ENCODE peak calls at places on chromosomes 7 and 10, in eight cellular contexts. One of them, this sample, is unnamed.

GRCh38 chr7:95479992-95480624 is 5.6 kb upstream of the ASB4 start:
- DNase-seq in PC-9: no peak
- DNase-seq in cardiac muscle cell: no peak
- DNase-seq in endodermal cell: no peak
- DNase-seq in NB4: no peak
- DNase-seq in epithelial cell of esophagus: no peak
- DNase-seq in upper lobe of right lung: no peak
- DNase-seq in AG10803: no peak
- DNase-seq in this sample: no peak

GRCh38 chr7:27168265-27168947 is 3.1 kb upstream of the HOXA9 start:
- DNase-seq in PC-9: no peak
- DNase-seq in cardiac muscle cell: no peak
- DNase-seq in endodermal cell: peak
- DNase-seq in NB4: no peak
- DNase-seq in epithelial cell of esophagus: no peak
- DNase-seq in upper lobe of right lung: peak
- DNase-seq in AG10803: peak
- DNase-seq in this sample: no peak

GRCh38 chr7:11300231-11300630 is 326.6 kb downstream of the PHF14 start:
- DNase-seq in PC-9: no peak
- DNase-seq in cardiac muscle cell: no peak
- DNase-seq in endodermal cell: no peak
- DNase-seq in NB4: no peak
- DNase-seq in epithelial cell of esophagus: no peak
- DNase-seq in upper lobe of right lung: no peak
- DNase-seq in AG10803: no peak
- DNase-seq in this sample: no peak

GRCh38 chr10:48695636-48696534 is 11.2 kb downstream of the WDFY4 start:
- DNase-seq in PC-9: no peak
- DNase-seq in cardiac muscle cell: no peak
- DNase-seq in endodermal cell: peak
- DNase-seq in NB4: no peak
- DNase-seq in epithelial cell of esophagus: no peak
- DNase-seq in upper lobe of right lung: no peak
- DNase-seq in AG10803: no peak
- DNase-seq in this sample: no peak

GRCh38 chr7:133771778-133772421 is 355.2 kb upstream of the LRGUK start:
- DNase-seq in PC-9: no peak
- DNase-seq in cardiac muscle cell: no peak
- DNase-seq in endodermal cell: no peak
- DNase-seq in NB4: no peak
- DNase-seq in epithelial cell of esophagus: peak
- DNase-seq in upper lobe of right lung: no peak
- DNase-seq in AG10803: no peak
- DNase-seq in this sample: no peak

GRCh38 chr7:33982425-33982786 is 77.1 kb downstream of the BMPER start:
- DNase-seq in PC-9: no peak
- DNase-seq in cardiac muscle cell: peak
- DNase-seq in endodermal cell: no peak
- DNase-seq in NB4: peak
- DNase-seq in epithelial cell of esophagus: peak
- DNase-seq in upper lobe of right lung: no peak
- DNase-seq in AG10803: no peak
- DNase-seq in this sample: peak

GRCh38 chr10:85851300-85851699 is 515.3 kb downstream of the GRID1 start:
- DNase-seq in PC-9: peak
- DNase-seq in cardiac muscle cell: peak
- DNase-seq in endodermal cell: no peak
- DNase-seq in NB4: no peak
- DNase-seq in epithelial cell of esophagus: peak
- DNase-seq in upper lobe of right lung: no peak
- DNase-seq in AG10803: no peak
- DNase-seq in this sample: no peak

GRCh38 chr7:87344446-87344845 is 1.0 kb upstream of the CROT start:
- DNase-seq in PC-9: no peak
- DNase-seq in cardiac muscle cell: no peak
- DNase-seq in endodermal cell: no peak
- DNase-seq in NB4: peak
- DNase-seq in epithelial cell of esophagus: peak
- DNase-seq in upper lobe of right lung: no peak
- DNase-seq in AG10803: no peak
- DNase-seq in this sample: peak

GRCh38 chr7:25238056-25238745 is 9.9 kb upstream of the NPVF start:
- DNase-seq in PC-9: no peak
- DNase-seq in cardiac muscle cell: no peak
- DNase-seq in endodermal cell: no peak
- DNase-seq in NB4: no peak
- DNase-seq in epithelial cell of esophagus: no peak
- DNase-seq in upper lobe of right lung: no peak
- DNase-seq in AG10803: no peak
- DNase-seq in this sample: no peak

GRCh38 chr10:52486840-52487611 is 172.9 kb downstream of the DKK1 start:
- DNase-seq in PC-9: peak
- DNase-seq in cardiac muscle cell: peak
- DNase-seq in endodermal cell: no peak
- DNase-seq in NB4: no peak
- DNase-seq in epithelial cell of esophagus: peak
- DNase-seq in upper lobe of right lung: no peak
- DNase-seq in AG10803: peak
- DNase-seq in this sample: peak

GRCh38 chr10:62597226-62597625 is 207.3 kb upstream of the ADO start:
- DNase-seq in PC-9: no peak
- DNase-seq in cardiac muscle cell: peak
- DNase-seq in endodermal cell: no peak
- DNase-seq in NB4: no peak
- DNase-seq in epithelial cell of esophagus: no peak
- DNase-seq in upper lobe of right lung: no peak
- DNase-seq in AG10803: peak
- DNase-seq in this sample: peak

GRCh38 chr7:74371381-74372059 is 82.2 kb upstream of the GTF2IRD1 start:
- DNase-seq in PC-9: peak
- DNase-seq in cardiac muscle cell: peak
- DNase-seq in endodermal cell: peak
- DNase-seq in NB4: no peak
- DNase-seq in epithelial cell of esophagus: peak
- DNase-seq in upper lobe of right lung: no peak
- DNase-seq in AG10803: no peak
- DNase-seq in this sample: peak

GRCh38 chr7:92446869-92447238 is 428 bp upstream of the GATAD1 start:
- DNase-seq in PC-9: no peak
- DNase-seq in cardiac muscle cell: no peak
- DNase-seq in endodermal cell: no peak
- DNase-seq in NB4: no peak
- DNase-seq in epithelial cell of esophagus: no peak
- DNase-seq in upper lobe of right lung: no peak
- DNase-seq in AG10803: no peak
- DNase-seq in this sample: no peak

GRCh38 chr7:92451645-92452044 is 4.4 kb downstream of the GATAD1 start:
- DNase-seq in PC-9: no peak
- DNase-seq in cardiac muscle cell: no peak
- DNase-seq in endodermal cell: no peak
- DNase-seq in NB4: no peak
- DNase-seq in epithelial cell of esophagus: no peak
- DNase-seq in upper lobe of right lung: no peak
- DNase-seq in AG10803: no peak
- DNase-seq in this sample: no peak

GRCh38 chr7:92447239-92448184 is at the start of gene GATAD1:
- DNase-seq in PC-9: peak
- DNase-seq in cardiac muscle cell: peak
- DNase-seq in endodermal cell: peak
- DNase-seq in NB4: peak
- DNase-seq in epithelial cell of esophagus: peak
- DNase-seq in upper lobe of right lung: peak
- DNase-seq in AG10803: peak
- DNase-seq in this sample: peak

DNA sequence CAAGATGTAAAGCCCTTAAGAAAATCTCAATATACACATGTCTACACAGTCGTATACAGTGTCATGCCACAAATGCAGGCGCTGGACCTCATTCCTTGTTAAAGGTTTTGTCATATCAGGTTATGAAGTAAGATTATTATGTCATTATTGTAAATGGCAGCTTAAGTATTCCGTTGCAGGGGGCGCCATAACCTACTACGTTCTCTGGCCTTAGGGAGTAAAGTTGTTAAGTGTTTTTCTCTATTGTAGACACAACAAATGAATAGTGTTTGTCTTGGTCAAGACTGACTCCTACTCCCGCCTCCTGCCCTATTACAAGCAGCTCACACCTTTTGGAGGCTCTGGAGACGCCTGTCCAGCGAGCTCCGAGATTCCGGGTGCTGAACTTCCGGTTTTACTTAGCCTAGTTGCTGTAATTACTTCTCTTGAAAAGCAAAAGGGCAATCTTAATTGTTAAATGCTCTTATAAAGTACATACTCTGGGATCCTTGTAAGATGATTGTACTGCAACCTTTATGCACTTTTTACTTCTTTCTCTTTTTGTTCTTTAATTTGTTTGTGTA is 984 bp downstream of the GATAD1 start:
- DNase-seq in PC-9: peak
- DNase-seq in cardiac muscle cell: peak
- DNase-seq in endodermal cell: peak
- DNase-seq in NB4: peak
- DNase-seq in epithelial cell of esophagus: peak
- DNase-seq in upper lobe of right lung: peak
- DNase-seq in AG10803: peak
- DNase-seq in this sample: peak
- TF ChIP-seq CTCF in PC-9: peak
- TF ChIP-seq CTCF in cardiac muscle cell: peak
- TF ChIP-seq CTCF in endodermal cell: peak
- TF ChIP-seq CTCF in NB4: peak
- TF ChIP-seq CTCF in epithelial cell of esophagus: peak
- TF ChIP-seq CTCF in upper lobe of right lung: peak
- TF ChIP-seq CTCF in AG10803: peak
- TF ChIP-seq CTCF in this sample: peak

DNA sequence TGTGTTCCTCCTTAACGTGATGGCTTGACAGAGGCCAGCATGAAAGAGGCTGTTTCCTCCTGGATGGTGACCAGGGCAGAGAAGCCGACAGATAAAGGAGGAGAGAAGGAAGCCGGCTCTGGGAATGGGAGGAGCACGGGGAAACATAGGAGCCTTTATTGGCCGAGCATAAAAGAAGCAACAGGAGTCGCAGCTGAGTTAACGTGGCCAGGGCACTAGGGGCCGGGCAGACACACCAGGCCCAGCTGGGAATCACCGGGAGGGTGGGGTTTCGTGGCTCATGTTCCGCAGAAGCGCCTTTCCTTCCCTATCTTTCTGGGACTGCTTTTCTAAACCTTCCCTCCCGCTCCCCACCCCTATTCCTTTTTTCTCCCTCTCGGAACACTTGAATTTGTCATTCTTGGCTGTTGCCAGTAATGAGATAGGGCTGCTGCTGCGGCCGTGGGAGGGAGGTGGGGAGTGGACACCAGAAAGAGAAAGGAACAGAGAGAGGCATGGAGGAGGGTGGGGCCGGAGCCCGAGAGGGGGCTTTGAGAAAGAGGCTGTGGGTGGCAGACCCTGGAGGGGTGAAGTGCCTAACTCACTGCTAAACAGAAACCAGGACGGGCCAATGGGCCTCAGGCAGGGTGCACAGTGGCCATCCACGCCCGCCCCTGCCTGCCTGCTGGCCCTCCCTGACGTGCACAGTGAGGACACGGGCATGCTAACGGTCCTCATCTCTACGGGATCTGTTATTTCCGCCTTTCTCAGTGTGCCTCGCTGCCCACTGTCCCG is 65.2 kb downstream of the COL13A1 start:
- DNase-seq in PC-9: no peak
- DNase-seq in cardiac muscle cell: peak
- DNase-seq in endodermal cell: peak
- DNase-seq in NB4: no peak
- DNase-seq in epithelial cell of esophagus: peak
- DNase-seq in upper lobe of right lung: no peak
- DNase-seq in AG10803: peak
- DNase-seq in this sample: peak
- H3K4me3 ChIP-seq in PC-9: no peak
- H3K4me3 ChIP-seq in cardiac muscle cell: no peak
- H3K4me3 ChIP-seq in endodermal cell: no peak
- H3K4me3 ChIP-seq in NB4: no peak
- H3K4me3 ChIP-seq in epithelial cell of esophagus: no peak
- H3K4me3 ChIP-seq in upper lobe of right lung: no peak
- H3K4me3 ChIP-seq in AG10803: peak
- H3K4me3 ChIP-seq in this sample: peak

DNA sequence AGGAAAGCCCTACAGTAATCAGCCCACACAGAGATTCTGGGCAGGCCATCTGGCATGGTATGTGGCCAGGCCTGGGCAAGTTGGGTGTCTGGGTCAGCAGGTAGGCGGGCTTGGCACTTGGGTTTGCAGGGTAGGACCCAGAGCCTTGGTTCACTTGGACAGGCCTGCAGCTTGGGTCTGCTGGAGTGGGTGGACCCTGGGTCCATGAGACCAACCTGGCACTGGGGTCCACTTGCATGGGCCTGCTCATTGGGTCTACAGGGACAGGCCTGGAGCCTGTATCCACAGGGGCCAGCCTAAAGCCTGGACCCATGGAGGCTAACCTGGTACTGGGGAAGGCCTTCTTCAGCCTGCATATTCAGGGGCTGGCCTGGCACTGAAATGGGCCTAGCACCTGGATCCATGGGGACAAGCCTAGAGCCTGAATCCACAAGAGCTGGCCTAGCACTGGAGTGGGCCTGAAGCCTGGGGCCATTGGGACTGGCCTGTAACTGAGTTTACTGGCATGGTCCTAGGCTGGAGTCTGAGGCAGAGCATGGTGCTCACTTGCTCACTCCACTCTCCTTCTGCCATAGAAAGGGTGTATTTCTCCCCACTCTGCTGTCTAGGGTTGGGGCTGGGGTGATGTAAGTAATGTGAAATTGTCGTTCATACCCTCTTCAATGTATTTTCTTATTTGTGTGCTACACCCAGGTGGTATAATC is 315.0 kb downstream of the AHR start:
- DNase-seq in PC-9: no peak
- DNase-seq in cardiac muscle cell: no peak
- DNase-seq in endodermal cell: no peak
- DNase-seq in NB4: no peak
- DNase-seq in epithelial cell of esophagus: no peak
- DNase-seq in upper lobe of right lung: no peak
- DNase-seq in AG10803: no peak
- DNase-seq in this sample: no peak
- TF ChIP-seq CTCF in PC-9: no peak
- TF ChIP-seq CTCF in cardiac muscle cell: no peak
- TF ChIP-seq CTCF in endodermal cell: no peak
- TF ChIP-seq CTCF in NB4: no peak
- TF ChIP-seq CTCF in epithelial cell of esophagus: no peak
- TF ChIP-seq CTCF in upper lobe of right lung: no peak
- TF ChIP-seq CTCF in AG10803: no peak
- TF ChIP-seq CTCF in this sample: no peak

DNA sequence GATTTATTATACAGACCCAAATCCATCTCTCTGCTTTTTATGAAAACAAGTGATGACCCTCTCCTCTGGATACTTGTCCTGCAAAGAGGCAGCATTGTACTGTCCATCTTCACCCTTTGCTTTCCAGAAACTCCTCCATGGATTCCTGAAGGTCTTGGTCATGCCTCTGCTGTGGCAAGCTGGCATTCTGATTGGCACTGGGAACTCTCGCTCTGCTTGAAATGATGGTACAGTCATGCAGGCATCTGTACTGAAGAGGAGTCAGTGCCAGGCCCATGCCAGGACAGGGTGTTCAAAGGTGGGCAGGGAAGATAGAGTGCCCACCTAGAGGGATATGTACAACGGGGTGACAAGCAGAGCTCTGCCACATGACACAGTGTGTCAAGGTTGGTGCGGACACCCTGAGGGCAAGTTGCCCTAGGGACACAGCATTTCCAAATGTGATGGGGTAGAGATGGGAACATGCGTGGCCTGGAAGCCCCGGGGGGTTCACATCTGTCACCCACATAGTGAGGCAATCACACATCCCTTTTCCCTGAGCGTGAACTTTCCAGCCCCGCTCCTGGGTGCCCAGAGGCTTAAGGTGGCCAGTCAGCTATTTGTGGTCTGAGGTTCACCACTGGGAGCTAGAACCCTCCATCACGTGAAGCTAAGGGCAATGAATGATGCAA is 235.7 kb upstream of the TCERG1L start:
- DNase-seq in PC-9: no peak
- DNase-seq in cardiac muscle cell: no peak
- DNase-seq in endodermal cell: no peak
- DNase-seq in NB4: no peak
- DNase-seq in epithelial cell of esophagus: no peak
- DNase-seq in upper lobe of right lung: no peak
- DNase-seq in AG10803: no peak
- DNase-seq in this sample: no peak
- H3K4me3 ChIP-seq in PC-9: no peak
- H3K4me3 ChIP-seq in cardiac muscle cell: no peak
- H3K4me3 ChIP-seq in endodermal cell: no peak
- H3K4me3 ChIP-seq in NB4: no peak
- H3K4me3 ChIP-seq in epithelial cell of esophagus: no peak
- H3K4me3 ChIP-seq in upper lobe of right lung: no peak
- H3K4me3 ChIP-seq in AG10803: no peak
- H3K4me3 ChIP-seq in this sample: no peak